ENCODE peak calls at places on chromosomes 2 and 18, in eight cellular contexts. P is hepatocyte, F is A549, A is fibroblast of mammary gland, H is Panc1, S is coronary artery, V is WERI-Rb-1, Q is MM.1S. B is an unnamed sample.

GRCh38 chr2:112148477-112148876 is 10.3 kb downstream of the FBLN7 start:
- DNase-seq in H (no peak), S (no peak), A (no peak), P (no peak), V (no peak), F (no peak), Q (no peak), B (no peak)

GRCh38 chr18:70110678-70111077 is 94.8 kb downstream of the RTTN start:
- DNase-seq in F (no peak), P (no peak), H (no peak), A (no peak), Q (no peak), V (no peak), S (no peak), B (no peak)

GRCh38 chr2:147863835-147864234 is 19.0 kb downstream of the ACVR2A start:
- DNase-seq in F (no peak), Q (no peak), S (no peak), P (no peak), H (no peak), V (no peak), A (peak), B (no peak)

GRCh38 chr2:27408601-27409320 is 630 bp downstream of the PPM1G start:
- DNase-seq in A (no peak), S (no peak), Q (peak), V (no peak), P (no peak), F (peak), H (no peak), B (no peak)

GRCh38 chr18:26046419-26047077 is 43.9 kb downstream of the SS18 start:
- DNase-seq in A (no peak), F (no peak), V (no peak), H (no peak), Q (peak), S (no peak), P (no peak), B (no peak)

GRCh38 chr2:178756343-178756742 is 50.9 kb downstream of the TTN start:
- DNase-seq in Q (no peak), F (no peak), H (no peak), P (no peak), A (no peak), S (no peak), V (no peak), B (no peak)

GRCh38 chr2:64478502-64479230 is 24.7 kb downstream of the LGALSL start:
- DNase-seq in H (no peak), Q (peak), P (no peak), V (no peak), A (no peak), S (no peak), F (no peak), B (no peak)

GRCh38 chr2:138707424-138708074 is 72.6 kb downstream of the NXPH2 start:
- DNase-seq in F (no peak), V (no peak), H (no peak), P (no peak), S (no peak), Q (no peak), A (peak), B (peak)

GRCh38 chr2:59893612-59894011 is 659.8 kb downstream of the BCL11A start:
- DNase-seq in F (no peak), H (no peak), Q (no peak), S (no peak), A (no peak), P (no peak), V (no peak), B (no peak)

GRCh38 chr18:22676423-22676822 is 256.7 kb upstream of the RBBP8 start:
- DNase-seq in H (no peak), Q (no peak), P (no peak), S (no peak), V (no peak), A (peak), F (no peak), B (no peak)

GRCh38 chr2:7031424-7032245 is 114.4 kb downstream of the RNF144A start:
- DNase-seq in P (peak), Q (peak), V (peak), A (peak), F (no peak), S (no peak), H (no peak), B (no peak)

GRCh38 chr2:17375262-17375661 is 143.0 kb downstream of the RAD51AP2 start:
- DNase-seq in S (no peak), V (no peak), Q (peak), A (no peak), F (no peak), P (no peak), H (no peak), B (no peak)

GRCh38 chr2:39570614-39571013 is 95.1 kb upstream of the TMEM178A start:
- DNase-seq in A (no peak), H (no peak), V (no peak), S (no peak), F (no peak), P (no peak), Q (no peak), B (no peak)

GRCh38 chr2:185526156-185526555 is 212.4 kb upstream of the FSIP2 start:
- DNase-seq in H (no peak), P (no peak), V (no peak), Q (no peak), F (no peak), A (no peak), S (no peak), B (no peak)

GRCh38 chr2:62306751-62307468 is 111.0 kb downstream of the B3GNT2 start:
- DNase-seq in P (peak), A (no peak), Q (peak), S (no peak), V (peak), F (no peak), H (no peak), B (no peak)

GRCh38 chr2:132974477-132975050 is 304.6 kb upstream of the LYPD1 start:
- DNase-seq in F (no peak), Q (no peak), H (no peak), S (no peak), A (no peak), V (no peak), P (no peak), B (no peak)

GRCh38 chr2:237915576-237915975 is 51.2 kb upstream of the UBE2F start:
- DNase-seq in A (no peak), H (no peak), V (no peak), F (no peak), Q (no peak), S (no peak), P (no peak), B (no peak)

GRCh38 chr2:219507555-219508443 is 6.5 kb upstream of the ASIC4 start:
- DNase-seq in A (no peak), H (no peak), P (no peak), Q (no peak), F (no peak), S (no peak), V (no peak), B (no peak)

GRCh38 chr18:54261894-54262293 is 7.4 kb upstream of the POLI start:
- DNase-seq in P (no peak), H (no peak), F (no peak), Q (peak), S (no peak), V (no peak), A (no peak), B (no peak)

GRCh38 chr2:66582975-66583842 is 148.3 kb downstream of the MEIS1 start:
- DNase-seq in F (no peak), V (no peak), S (no peak), A (no peak), H (no peak), P (no peak), Q (no peak), B (no peak)

GRCh38 chr2:239685556-239685955 is 284.7 kb upstream of the HDAC4 start:
- DNase-seq in P (no peak), Q (no peak), A (no peak), F (no peak), S (peak), V (no peak), H (no peak), B (no peak)

GRCh38 chr2:198296665-198297308 is 492.4 kb downstream of the PLCL1 start:
- DNase-seq in A (peak), F (peak), Q (peak), P (peak), H (peak), V (peak), S (no peak), B (no peak)

GRCh38 chr18:4844320-4844719 is 352.7 kb downstream of the AKAIN1 start:
- DNase-seq in P (no peak), F (no peak), A (no peak), V (no peak), H (no peak), Q (no peak), S (no peak), B (no peak)

GRCh38 chr18:61082976-61083630 is 250.1 kb upstream of the CDH20 start:
- DNase-seq in H (no peak), A (no peak), S (no peak), P (no peak), Q (no peak), V (no peak), F (no peak), B (no peak)

GRCh38 chr2:138201326-138201725 is 237.1 kb downstream of the HNMT start:
- DNase-seq in V (no peak), P (no peak), H (no peak), A (peak), S (no peak), Q (no peak), F (no peak), B (peak)

GRCh38 chr2:100747551-100747950 is 72.4 kb upstream of the NPAS2 start:
- DNase-seq in F (no peak), A (no peak), V (no peak), P (no peak), H (no peak), S (no peak), Q (no peak), B (no peak)

GRCh38 chr2:20172273-20173052 is 52.5 kb downstream of the SDC1 start:
- DNase-seq in Q (no peak), H (no peak), P (no peak), V (no peak), A (no peak), F (no peak), S (peak), B (no peak)

GRCh38 chr2:215527738-215528137 is 91.9 kb upstream of the FN1 start:
- DNase-seq in H (no peak), S (no peak), F (no peak), Q (no peak), A (peak), P (no peak), V (no peak), B (no peak)

GRCh38 chr2:91975130-91975491 is 2896.1 kb upstream of the TEKT4 start:
- DNase-seq in V (no peak), H (no peak), P (no peak), F (no peak), A (no peak), Q (no peak), S (no peak), B (no peak)

GRCh38 chr2:102238039-102238756 is 51.4 kb downstream of the IL1RL2 start:
- DNase-seq in V (no peak), F (no peak), S (no peak), Q (no peak), P (no peak), A (peak), H (no peak), B (no peak)

GRCh38 chr2:27019459-27020336 is 13.1 kb upstream of the TMEM214 start:
- DNase-seq in F (no peak), P (no peak), V (no peak), S (no peak), H (no peak), Q (no peak), A (no peak), B (no peak)

GRCh38 chr2:50143822-50144575 is 887.9 kb downstream of the NRXN1 start:
- DNase-seq in V (peak), P (peak), H (peak), A (peak), Q (peak), S (no peak), F (peak), B (no peak)

GRCh38 chr2:136765736-136766323 is 485 bp downstream of the THSD7B start:
- DNase-seq in S (no peak), A (no peak), F (no peak), Q (peak), H (no peak), V (peak), P (peak), B (no peak)

GRCh38 chr18:70621710-70622109 is 332.9 kb downstream of the SOCS6 start:
- DNase-seq in S (no peak), Q (no peak), F (no peak), V (no peak), A (no peak), H (no peak), P (no peak), B (no peak)

GRCh38 chr2:158539176-158539895 is 82.6 kb downstream of the PKP4 start:
- DNase-seq in P (peak), H (peak), F (no peak), Q (peak), A (peak), S (no peak), V (no peak), B (peak)

GRCh38 chr2:63189026-63189425 is 138.4 kb downstream of the OTX1 start:
- DNase-seq in V (peak), P (peak), A (peak), Q (peak), F (peak), S (no peak), H (peak), B (peak)

GRCh38 chr2:185979546-185980071 is 241.0 kb downstream of the FSIP2 start:
- DNase-seq in F (no peak), V (no peak), A (peak), S (no peak), P (no peak), Q (no peak), H (no peak), B (no peak)

GRCh38 chr2:11762799-11763461 is 16.5 kb downstream of the LPIN1 start:
- DNase-seq in Q (no peak), A (no peak), S (peak), V (no peak), P (no peak), H (no peak), F (no peak), B (no peak)

GRCh38 chr2:60505240-60505639 is 48.2 kb downstream of the BCL11A start:
- DNase-seq in P (no peak), Q (no peak), H (no peak), S (no peak), A (no peak), F (no peak), V (no peak), B (no peak)

GRCh38 chr2:208466133-208466919 is 59.7 kb downstream of the PTH2R start:
- DNase-seq in H (peak), V (peak), Q (peak), P (peak), A (peak), F (peak), S (no peak), B (peak)

DNA sequence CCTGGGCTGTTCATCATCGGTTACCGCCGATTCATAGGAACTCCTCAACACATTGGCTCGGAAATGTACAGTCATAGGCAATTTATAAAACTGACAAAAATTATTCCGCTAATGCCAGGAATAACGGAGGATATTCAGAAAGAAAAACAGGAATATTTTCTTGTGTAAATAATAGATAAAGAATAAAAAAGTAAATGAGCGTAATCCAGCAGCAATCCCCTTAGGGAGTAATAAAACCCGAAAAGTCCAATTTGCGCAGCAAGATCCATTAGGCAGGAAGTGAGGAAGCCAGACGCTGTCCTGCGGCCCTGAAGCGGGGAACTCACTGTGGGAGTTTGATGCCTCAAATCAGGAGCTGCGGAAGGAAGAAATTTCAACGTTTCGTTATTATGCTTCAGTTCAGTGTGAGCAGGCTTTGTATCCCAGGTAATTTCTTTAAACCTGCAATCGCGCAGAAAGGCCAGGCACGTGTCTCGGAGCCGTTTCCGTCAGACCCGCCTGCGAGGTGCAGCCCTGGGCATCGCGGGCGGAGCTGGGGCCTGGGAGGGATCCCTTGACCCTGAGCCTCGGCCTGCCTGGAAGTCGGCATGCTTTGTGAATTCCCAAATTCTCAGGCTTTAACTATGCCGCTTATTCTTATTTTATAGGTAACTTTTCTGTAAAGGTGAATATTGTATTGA is 180.9 kb upstream of the ALKAL2 start:
- DNase-seq in A (no peak), H (no peak), P (no peak), V (no peak), S (no peak), Q (no peak), F (no peak), B (no peak)
- H3K4me3 ChIP-seq in A (no peak), H (no peak), P (no peak), V (no peak), S (no peak), Q (no peak), F (no peak), B (no peak)

GRCh38 chr2:95007061-95007609 is 18.4 kb upstream of the MAL start:
- DNase-seq in P (no peak), S (no peak), A (no peak), H (no peak), F (no peak), V (no peak), Q (no peak), B (no peak)

GRCh38 chr2:95004702-95005101 is 20.8 kb upstream of the MAL start:
- DNase-seq in V (no peak), P (no peak), S (no peak), A (no peak), F (no peak), Q (no peak), H (no peak), B (no peak)

GRCh38 chr2:95006661-95007060 is 18.8 kb upstream of the MAL start:
- DNase-seq in Q (no peak), H (no peak), V (no peak), A (no peak), P (no peak), F (no peak), S (no peak), B (no peak)

GRCh38 chr2:95004287-95004686 is 21.2 kb upstream of the MAL start:
- DNase-seq in Q (no peak), A (no peak), H (no peak), V (no peak), P (no peak), S (no peak), F (no peak), B (no peak)

GRCh38 chr2:95005726-95006125 is 19.8 kb upstream of the MAL start:
- DNase-seq in F (no peak), H (no peak), S (no peak), V (no peak), A (no peak), P (no peak), Q (no peak), B (no peak)
- TF ChIP-seq CTCF in F (no peak), H (no peak), S (no peak), V (no peak), A (no peak), P (no peak), Q (no peak), B (no peak)

GRCh38 chr18:48943736-48944527 is 6.8 kb downstream of the SMAD7 start:
- DNase-seq in Q (peak), F (no peak), S (peak), P (no peak), A (no peak), H (no peak), V (no peak), B (no peak)
- H3K4me3 ChIP-seq in Q (peak), F (peak), S (peak), P (peak), A (no peak), H (peak), V (no peak), B (no peak)

GRCh38 chr2:161586517-161587167 is 37.6 kb upstream of the SLC4A10 start:
- DNase-seq in H (peak), F (peak), V (no peak), Q (no peak), A (peak), S (no peak), P (peak), B (no peak)
- TF ChIP-seq CTCF in H (peak), F (peak), V (peak), Q (peak), A (peak), S (no peak), P (peak), B (peak)

DNA sequence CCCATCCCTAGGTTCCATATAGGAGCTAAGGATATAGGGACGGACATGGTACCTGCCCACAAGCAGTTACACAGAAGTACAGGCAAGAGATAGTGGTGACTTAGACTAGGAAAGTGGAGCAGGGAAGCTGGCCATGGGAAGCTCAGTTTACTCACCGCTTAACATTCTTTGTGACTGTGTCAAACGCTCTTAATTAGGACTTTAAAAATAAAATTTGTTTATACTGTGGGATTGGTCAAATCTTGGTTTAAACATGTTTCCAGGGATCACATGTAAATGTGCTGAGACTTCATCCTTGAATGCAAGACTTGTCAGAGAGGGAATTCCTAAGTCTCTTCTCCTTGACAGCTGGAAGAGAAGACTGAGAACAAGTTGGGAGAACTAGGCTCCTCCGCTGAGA is 107.3 kb downstream of the MTCL1 start:
- DNase-seq in H (no peak), A (peak), P (no peak), V (no peak), Q (no peak), S (no peak), F (no peak), B (no peak)
- H3K4me3 ChIP-seq in H (no peak), A (no peak), P (no peak), V (no peak), Q (no peak), S (no peak), F (no peak), B (no peak)

DNA sequence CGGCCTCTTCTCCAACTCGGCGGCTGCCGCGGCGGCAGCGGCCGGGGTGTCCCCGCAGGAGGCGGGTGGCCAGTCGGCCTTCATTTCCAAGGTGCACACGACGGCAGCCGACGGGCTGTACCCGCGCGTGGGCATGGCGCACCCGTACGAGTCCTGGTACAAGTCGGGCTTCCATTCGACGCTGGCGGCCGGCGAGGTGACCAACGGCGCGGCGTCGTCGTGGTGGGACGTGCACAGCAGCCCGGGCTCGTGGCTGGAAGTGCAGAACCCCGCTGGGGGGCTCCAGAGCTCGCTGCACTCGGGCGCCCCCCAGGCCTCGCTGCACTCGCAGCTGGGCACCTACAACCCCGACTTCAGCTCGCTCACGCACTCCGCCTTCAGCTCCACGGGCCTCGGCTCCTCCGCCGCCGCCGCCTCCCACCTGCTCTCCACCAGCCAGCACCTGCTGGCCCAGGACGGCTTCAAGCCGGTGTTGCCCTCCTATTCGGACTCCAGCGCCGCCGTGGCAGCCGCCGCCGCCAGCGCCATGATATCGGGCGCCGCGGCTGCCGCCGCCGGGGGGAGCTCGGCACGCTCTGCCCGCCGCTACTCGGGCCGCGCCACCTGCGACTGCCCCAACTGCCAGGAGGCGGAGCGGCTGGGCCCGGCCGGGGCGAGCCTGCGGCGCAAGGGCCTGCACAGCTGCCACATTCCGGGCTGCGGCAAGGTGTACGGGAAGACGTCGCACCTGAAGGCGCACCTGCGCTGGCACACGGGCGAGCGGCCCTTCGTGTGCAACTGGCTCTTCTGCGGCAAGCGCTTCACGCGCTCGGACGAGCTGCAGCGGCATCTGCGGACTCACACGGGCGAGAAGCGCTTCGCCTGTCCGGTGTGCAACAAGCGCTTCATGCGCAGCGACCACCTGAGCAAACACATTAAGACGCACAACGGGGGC is 1.9 kb downstream of the SP9 start:
- DNase-seq in H (no peak), A (no peak), V (peak), P (peak), Q (peak), F (no peak), S (no peak), B (no peak)
- TF ChIP-seq CTCF in H (no peak), A (no peak), V (peak), P (peak), Q (no peak), F (peak), S (no peak), B (no peak)

GRCh38 chr18:24114924-24115549 is 23.8 kb upstream of the CABYR start:
- DNase-seq in Q (no peak), A (no peak), V (no peak), P (no peak), H (no peak), S (no peak), F (no peak), B (no peak)
- H3K4me3 ChIP-seq in Q (no peak), A (no peak), V (no peak), P (no peak), H (no peak), S (no peak), F (no peak), B (no peak)

GRCh38 chr2:224749136-224749535 is 33.0 kb upstream of the CCDC195 start:
- DNase-seq in Q (no peak), S (no peak), F (no peak), A (no peak), H (no peak), V (no peak), P (no peak), B (no peak)
- TF ChIP-seq CTCF in Q (no peak), S (no peak), F (peak), A (peak), H (peak), V (no peak), P (peak), B (peak)

B was measured in retinal pigment epithelial cell.